ENCODE peak calls at places on chromosomes 6 and 20, in seven cellular contexts. One of them, this sample, is unnamed. For H3K36me3, the result is how much of the 10 kb centered on the place peaks cover.

GRCh38 chr6:15400572-15401004 is 154.7 kb downstream of the JARID2 start:
- DNase-seq in endothelial cell of umbilical vein: peak
- DNase-seq in H1: no peak
- DNase-seq in prostate gland: peak
- DNase-seq in GM23338: peak
- DNase-seq in transverse colon: peak
- DNase-seq in HCT116: no peak
- DNase-seq in this sample: no peak

GRCh38 chr6:107776415-107776814 is 47.7 kb downstream of the SCML4 start:
- DNase-seq in endothelial cell of umbilical vein: no peak
- DNase-seq in H1: no peak
- DNase-seq in prostate gland: no peak
- DNase-seq in GM23338: no peak
- DNase-seq in transverse colon: no peak
- DNase-seq in HCT116: no peak
- DNase-seq in this sample: no peak

GRCh38 chr20:48621256-48622078 is 206.3 kb downstream of the PREX1 start:
- DNase-seq in endothelial cell of umbilical vein: no peak
- DNase-seq in H1: no peak
- DNase-seq in prostate gland: no peak
- DNase-seq in GM23338: no peak
- DNase-seq in transverse colon: peak
- DNase-seq in HCT116: no peak
- DNase-seq in this sample: no peak

GRCh38 chr20:44319880-44320422 is 8.9 kb upstream of the FITM2 start:
- DNase-seq in endothelial cell of umbilical vein: no peak
- DNase-seq in H1: no peak
- DNase-seq in prostate gland: no peak
- DNase-seq in GM23338: no peak
- DNase-seq in transverse colon: no peak
- DNase-seq in HCT116: no peak
- DNase-seq in this sample: no peak

GRCh38 chr6:113530769-113531168 is 326.4 kb upstream of the MARCKS start:
- DNase-seq in endothelial cell of umbilical vein: peak
- DNase-seq in H1: no peak
- DNase-seq in prostate gland: no peak
- DNase-seq in GM23338: no peak
- DNase-seq in transverse colon: no peak
- DNase-seq in HCT116: no peak
- DNase-seq in this sample: no peak

GRCh38 chr20:13331536-13331935 is 110.5 kb downstream of the ISM1 start:
- DNase-seq in endothelial cell of umbilical vein: peak
- DNase-seq in H1: no peak
- DNase-seq in prostate gland: no peak
- DNase-seq in GM23338: no peak
- DNase-seq in transverse colon: no peak
- DNase-seq in HCT116: no peak
- DNase-seq in this sample: no peak

GRCh38 chr20:49287555-49288249 is 9.8 kb upstream of the ZNFX1 start:
- DNase-seq in endothelial cell of umbilical vein: peak
- DNase-seq in H1: no peak
- DNase-seq in prostate gland: no peak
- DNase-seq in GM23338: no peak
- DNase-seq in transverse colon: no peak
- DNase-seq in HCT116: no peak
- DNase-seq in this sample: no peak

GRCh38 chr6:26053929-26054658 is 33.1 kb upstream of the HFE start:
- DNase-seq in endothelial cell of umbilical vein: no peak
- DNase-seq in H1: no peak
- DNase-seq in prostate gland: no peak
- DNase-seq in GM23338: no peak
- DNase-seq in transverse colon: no peak
- DNase-seq in HCT116: no peak
- DNase-seq in this sample: no peak

GRCh38 chr6:149925974-149926777 is 3.3 kb upstream of the RAET1G start:
- DNase-seq in endothelial cell of umbilical vein: peak
- DNase-seq in H1: no peak
- DNase-seq in prostate gland: peak
- DNase-seq in GM23338: peak
- DNase-seq in transverse colon: peak
- DNase-seq in HCT116: peak
- DNase-seq in this sample: peak

GRCh38 chr6:81204741-81205140 is 547.7 kb downstream of the TENT5A start:
- DNase-seq in endothelial cell of umbilical vein: no peak
- DNase-seq in H1: no peak
- DNase-seq in prostate gland: no peak
- DNase-seq in GM23338: peak
- DNase-seq in transverse colon: no peak
- DNase-seq in HCT116: peak
- DNase-seq in this sample: no peak

GRCh38 chr6:7991992-7992815 is 72.0 kb downstream of the BLOC1S5 start:
- DNase-seq in endothelial cell of umbilical vein: peak
- DNase-seq in H1: no peak
- DNase-seq in prostate gland: no peak
- DNase-seq in GM23338: peak
- DNase-seq in transverse colon: no peak
- DNase-seq in HCT116: peak
- DNase-seq in this sample: no peak

GRCh38 chr6:14146459-14147096 is 29.0 kb downstream of the CD83 start:
- DNase-seq in endothelial cell of umbilical vein: no peak
- DNase-seq in H1: no peak
- DNase-seq in prostate gland: no peak
- DNase-seq in GM23338: no peak
- DNase-seq in transverse colon: no peak
- DNase-seq in HCT116: no peak
- DNase-seq in this sample: peak

DNA sequence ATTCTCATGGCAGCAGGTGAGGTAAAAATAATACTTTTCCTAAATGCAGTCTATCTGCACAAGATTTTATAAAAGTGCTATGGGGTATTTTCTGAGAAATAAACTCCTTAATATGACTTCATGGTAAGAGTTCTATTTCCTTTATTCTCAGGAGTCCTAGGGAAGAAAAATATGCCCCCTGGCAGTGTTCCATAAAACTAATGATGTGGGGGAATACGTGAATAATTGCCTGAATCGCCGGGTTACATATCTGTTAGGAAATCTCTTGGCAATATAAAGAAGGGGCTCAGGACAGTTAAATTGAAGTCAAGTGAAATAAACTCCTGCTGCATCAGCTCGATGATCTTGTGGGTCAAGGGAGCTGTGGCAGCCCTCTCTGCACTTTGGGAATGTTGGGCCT is 229.7 kb downstream of the MAFB start:
- DNase-seq in endothelial cell of umbilical vein: no peak
- DNase-seq in H1: no peak
- DNase-seq in prostate gland: no peak
- DNase-seq in GM23338: no peak
- DNase-seq in transverse colon: no peak
- DNase-seq in HCT116: no peak
- DNase-seq in this sample: no peak
- TF ChIP-seq POLR2AphosphoS5 in endothelial cell of umbilical vein: no peak
- TF ChIP-seq POLR2AphosphoS5 in H1: no peak
- TF ChIP-seq POLR2AphosphoS5 in prostate gland: no peak
- TF ChIP-seq POLR2AphosphoS5 in GM23338: no peak
- TF ChIP-seq POLR2AphosphoS5 in transverse colon: no peak
- TF ChIP-seq POLR2AphosphoS5 in HCT116: no peak
- TF ChIP-seq POLR2AphosphoS5 in this sample: no peak

GRCh38 chr20:35801865-35802264 is 30.1 kb downstream of the PHF20 start:
- DNase-seq in endothelial cell of umbilical vein: no peak
- DNase-seq in H1: no peak
- DNase-seq in prostate gland: no peak
- DNase-seq in GM23338: no peak
- DNase-seq in transverse colon: no peak
- DNase-seq in HCT116: no peak
- DNase-seq in this sample: no peak
- H3K36me3 ChIP-seq in endothelial cell of umbilical vein: under half
- H3K36me3 ChIP-seq in H1: under half
- H3K36me3 ChIP-seq in prostate gland: under half
- H3K36me3 ChIP-seq in GM23338: under half
- H3K36me3 ChIP-seq in transverse colon: under half
- H3K36me3 ChIP-seq in HCT116: under half
- H3K36me3 ChIP-seq in this sample: under half

GRCh38 chr6:28816339-28816908 is 107.4 kb downstream of the TRIM27 start:
- DNase-seq in endothelial cell of umbilical vein: no peak
- DNase-seq in H1: no peak
- DNase-seq in prostate gland: no peak
- DNase-seq in GM23338: no peak
- DNase-seq in transverse colon: no peak
- DNase-seq in HCT116: no peak
- DNase-seq in this sample: no peak

GRCh38 chr6:28812778-28813569 is 110.8 kb downstream of the TRIM27 start:
- DNase-seq in endothelial cell of umbilical vein: no peak
- DNase-seq in H1: no peak
- DNase-seq in prostate gland: no peak
- DNase-seq in GM23338: no peak
- DNase-seq in transverse colon: no peak
- DNase-seq in HCT116: no peak
- DNase-seq in this sample: no peak

GRCh38 chr6:28816909-28817807 is 106.6 kb downstream of the TRIM27 start:
- DNase-seq in endothelial cell of umbilical vein: peak
- DNase-seq in H1: no peak
- DNase-seq in prostate gland: no peak
- DNase-seq in GM23338: peak
- DNase-seq in transverse colon: no peak
- DNase-seq in HCT116: no peak
- DNase-seq in this sample: no peak

GRCh38 chr6:28811873-28812272 is 111.9 kb downstream of the TRIM27 start:
- DNase-seq in endothelial cell of umbilical vein: no peak
- DNase-seq in H1: no peak
- DNase-seq in prostate gland: no peak
- DNase-seq in GM23338: peak
- DNase-seq in transverse colon: no peak
- DNase-seq in HCT116: no peak
- DNase-seq in this sample: no peak

DNA sequence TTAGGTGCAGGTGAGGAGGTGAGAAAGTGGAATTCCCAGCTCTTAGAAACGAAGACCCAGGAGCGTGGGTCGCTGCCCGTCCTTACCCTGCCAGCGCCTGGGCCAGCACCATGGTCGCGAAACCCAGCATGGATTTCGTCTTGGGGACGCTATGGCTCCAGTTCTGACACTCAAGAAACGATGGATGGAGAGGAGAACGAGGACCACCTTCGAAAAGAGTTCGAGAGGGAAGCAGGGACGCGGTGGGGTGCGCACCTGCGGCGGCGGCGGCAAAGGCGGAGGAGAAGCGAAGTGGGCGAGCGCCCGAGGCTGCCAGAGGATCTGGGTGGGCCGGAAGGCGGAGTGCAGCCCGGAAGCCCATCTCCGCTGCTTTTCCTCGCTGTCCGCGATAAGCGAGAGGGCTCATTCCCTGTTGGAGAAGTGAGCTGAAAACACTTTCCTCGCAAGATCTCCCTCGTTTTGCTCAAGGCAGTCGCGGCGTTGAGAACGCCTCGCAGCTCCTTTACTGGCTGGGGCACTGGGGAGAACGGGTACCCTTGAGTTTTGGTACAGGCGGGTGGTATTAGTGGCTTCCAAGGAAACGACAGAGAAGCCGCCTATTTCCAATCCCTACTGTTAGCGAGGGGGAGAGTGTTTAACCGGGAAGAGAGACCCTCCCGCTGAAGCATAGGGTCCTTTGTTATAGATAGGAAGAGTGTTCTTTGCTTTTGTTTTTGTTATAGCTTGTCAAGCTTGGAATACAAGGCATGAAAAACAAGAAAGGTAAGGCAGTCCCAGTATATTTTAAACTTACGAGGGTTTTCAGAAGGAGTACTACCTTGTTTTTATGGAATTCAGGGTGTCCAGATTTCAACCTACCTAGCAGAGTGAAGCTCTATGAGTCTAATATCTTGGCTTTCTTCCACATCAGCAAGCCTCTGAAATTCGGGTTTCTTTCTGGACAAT is 109.5 kb downstream of the TRIM27 start:
- DNase-seq in endothelial cell of umbilical vein: no peak
- DNase-seq in H1: no peak
- DNase-seq in prostate gland: no peak
- DNase-seq in GM23338: peak
- DNase-seq in transverse colon: no peak
- DNase-seq in HCT116: no peak
- DNase-seq in this sample: no peak
- TF ChIP-seq POLR2AphosphoS5 in endothelial cell of umbilical vein: no peak
- TF ChIP-seq POLR2AphosphoS5 in H1: no peak
- TF ChIP-seq POLR2AphosphoS5 in prostate gland: no peak
- TF ChIP-seq POLR2AphosphoS5 in GM23338: no peak
- TF ChIP-seq POLR2AphosphoS5 in transverse colon: no peak
- TF ChIP-seq POLR2AphosphoS5 in HCT116: no peak
- TF ChIP-seq POLR2AphosphoS5 in this sample: no peak

DNA sequence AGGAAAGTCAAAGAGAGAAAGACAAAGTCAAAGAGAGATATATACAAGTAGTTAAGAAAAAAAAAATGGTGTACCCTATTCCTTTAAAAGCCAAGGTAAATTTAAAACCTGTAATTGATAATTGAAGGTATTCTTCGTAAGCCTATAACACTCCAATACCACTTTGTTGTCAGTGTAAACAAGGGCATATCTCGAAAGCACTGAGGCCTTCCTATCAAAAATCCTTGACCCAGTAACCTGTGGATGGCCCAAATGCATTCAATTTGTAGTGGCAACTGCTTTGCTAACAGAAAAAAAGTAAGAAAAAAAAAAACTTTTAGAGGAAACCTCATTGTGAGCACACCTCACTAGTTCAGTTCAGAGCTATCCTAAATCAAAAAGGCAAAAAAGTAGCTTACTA is 39.3 kb upstream of the SAMD3 start:
- DNase-seq in endothelial cell of umbilical vein: no peak
- DNase-seq in H1: no peak
- DNase-seq in prostate gland: no peak
- DNase-seq in GM23338: no peak
- DNase-seq in transverse colon: no peak
- DNase-seq in HCT116: no peak
- DNase-seq in this sample: no peak
- H3K36me3 ChIP-seq in endothelial cell of umbilical vein: under half
- H3K36me3 ChIP-seq in H1: under half
- H3K36me3 ChIP-seq in prostate gland: under half
- H3K36me3 ChIP-seq in GM23338: under half
- H3K36me3 ChIP-seq in transverse colon: under half
- H3K36me3 ChIP-seq in HCT116: under half
- H3K36me3 ChIP-seq in this sample: under half

DNA sequence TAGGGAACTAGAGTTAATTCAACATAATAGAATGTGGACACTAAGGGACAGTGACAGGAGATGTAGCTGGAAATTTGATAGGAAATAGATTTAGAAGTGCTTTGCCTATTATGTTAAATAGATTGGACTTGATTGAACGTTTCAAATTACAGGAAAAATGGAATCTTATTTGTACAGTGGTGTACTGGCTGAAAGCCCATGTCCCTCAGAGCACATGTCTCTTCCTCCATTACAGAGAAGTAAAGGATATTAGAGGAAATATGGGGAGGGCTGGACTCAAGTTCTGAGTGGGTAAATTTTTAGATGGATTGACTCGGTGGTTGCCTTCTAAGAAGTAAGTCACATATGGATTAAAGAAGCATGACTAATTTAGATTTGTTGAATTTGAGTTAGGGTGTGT is 11.4 kb downstream of the PKIB start:
- DNase-seq in endothelial cell of umbilical vein: no peak
- DNase-seq in H1: no peak
- DNase-seq in prostate gland: no peak
- DNase-seq in GM23338: no peak
- DNase-seq in transverse colon: no peak
- DNase-seq in HCT116: no peak
- DNase-seq in this sample: no peak
- TF ChIP-seq POLR2AphosphoS5 in endothelial cell of umbilical vein: no peak
- TF ChIP-seq POLR2AphosphoS5 in H1: no peak
- TF ChIP-seq POLR2AphosphoS5 in prostate gland: no peak
- TF ChIP-seq POLR2AphosphoS5 in GM23338: no peak
- TF ChIP-seq POLR2AphosphoS5 in transverse colon: no peak
- TF ChIP-seq POLR2AphosphoS5 in HCT116: no peak
- TF ChIP-seq POLR2AphosphoS5 in this sample: no peak

This sample was measured in vagina.